ENCODE peak calls at places on chromosomes 7 and 10, in five cellular contexts. L, V, C, J and A are unnamed samples.
A peak's percentile ranks its signal among the peaks of the same experiment; 100 is the strongest.

GRCh38 chr10:86757110-86757790 is 831 bp downstream of the BMPR1A start:
- DNase-seq in L (no peak), J (no peak), V (no peak), C (peak; percentile 62), A (no peak)

GRCh38 chr10:124129471-124129870 is 36.1 kb upstream of the CHST15 start:
- DNase-seq in L (no peak), J (no peak), V (no peak), C (no peak), A (no peak)

GRCh38 chr7:1641173-1641572 is 28.9 kb upstream of the ELFN1 start:
- DNase-seq in C (no peak), L (no peak), J (no peak), V (no peak), A (no peak)

GRCh38 chr10:88227342-88228018 is 355.6 kb downstream of the RNLS start:
- DNase-seq in V (no peak), J (no peak), L (no peak), C (no peak), A (no peak)

GRCh38 chr7:20331231-20331880 is 656 bp downstream of the ITGB8 start:
- DNase-seq in L (peak; percentile 22), J (no peak), V (no peak), C (no peak), A (peak; percentile 34)

GRCh38 chr7:45176091-45176490 is 18.5 kb downstream of the RAMP3 start:
- DNase-seq in C (no peak), L (no peak), V (no peak), J (no peak), A (no peak)

GRCh38 chr7:28145931-28146330 is 34.7 kb downstream of the JAZF1 start:
- DNase-seq in V (no peak), C (no peak), L (no peak), J (no peak), A (no peak)

GRCh38 chr10:124569623-124570470 is 108.2 kb downstream of the LHPP start:
- DNase-seq in C (no peak), J (no peak), V (no peak), L (no peak), A (no peak)

GRCh38 chr10:132939957-132940790 is 2.2 kb downstream of the CFAP46 start:
- DNase-seq in C (no peak), L (peak; percentile 72), V (no peak), J (peak; percentile 84), A (peak; percentile 53)

GRCh38 chr10:7406712-7407333 is 4.0 kb downstream of the SFMBT2 start:
- DNase-seq in J (no peak), V (no peak), C (no peak), L (no peak), A (no peak)

GRCh38 chr10:116132716-116133420 is 140.1 kb downstream of the GFRA1 start:
- DNase-seq in C (no peak), J (no peak), L (no peak), V (no peak), A (no peak)

GRCh38 chr7:132131196-132131595 is 445.1 kb downstream of the PLXNA4 start:
- DNase-seq in C (no peak), J (no peak), L (no peak), V (no peak), A (no peak)

GRCh38 chr7:129530881-129531391 is 28.6 kb downstream of the SMKR1 start:
- DNase-seq in C (peak; percentile 58), J (no peak), L (no peak), V (no peak), A (no peak)

GRCh38 chr10:16717617-16718395 is 99.4 kb downstream of the RSU1 start:
- DNase-seq in J (no peak), C (no peak), V (no peak), L (no peak), A (no peak)

GRCh38 chr7:28893888-28894287 is 64.2 kb downstream of the TRIL start:
- DNase-seq in V (no peak), L (no peak), J (no peak), C (no peak), A (no peak)

GRCh38 chr10:113183543-113183942 is 233.5 kb downstream of the TCF7L2 start:
- DNase-seq in L (no peak), J (no peak), V (no peak), C (no peak), A (no peak)

GRCh38 chr7:92880212-92881090 is 44.1 kb upstream of the CDK6 start:
- DNase-seq in V (no peak), L (no peak), J (peak; percentile 70), C (peak; percentile 62), A (no peak)

GRCh38 chr10:36559412-36559811 is 566.0 kb upstream of the ANKRD30A start:
- DNase-seq in J (no peak), L (no peak), C (no peak), V (no peak), A (no peak)

GRCh38 chr10:66819691-66820090 is 106.1 kb upstream of the LRRTM3 start:
- DNase-seq in V (no peak), J (no peak), C (no peak), L (no peak), A (no peak)

GRCh38 chr10:83469719-83470336 is 669.5 kb upstream of the GHITM start:
- DNase-seq in C (no peak), L (no peak), V (no peak), J (no peak), A (no peak)

GRCh38 chr10:127872871-127873600 is 19.7 kb downstream of the CLRN3 start:
- DNase-seq in C (peak; percentile 49), J (peak; percentile 38), V (no peak), L (no peak), A (no peak)

GRCh38 chr7:84100866-84101265 is 93.7 kb downstream of the SEMA3A start:
- DNase-seq in J (no peak), L (no peak), C (no peak), V (no peak), A (no peak)

GRCh38 chr7:40793132-40793531 is 658.3 kb downstream of the SUGCT start:
- DNase-seq in L (no peak), V (no peak), C (no peak), J (no peak), A (no peak)

GRCh38 chr7:116802784-116803183 is 59.6 kb upstream of the CAPZA2 start:
- DNase-seq in J (no peak), V (no peak), L (peak; percentile 15), C (peak; percentile 56), A (no peak)

GRCh38 chr7:91228927-91229326 is 35.3 kb upstream of the FZD1 start:
- DNase-seq in C (no peak), J (no peak), V (no peak), L (no peak), A (no peak)

GRCh38 chr7:32609463-32609862 is 114.2 kb downstream of the AVL9 start:
- DNase-seq in V (no peak), J (no peak), L (no peak), C (no peak), A (no peak)

GRCh38 chr7:18414885-18415284 is 80.7 kb upstream of the HDAC9 start:
- DNase-seq in L (no peak), C (no peak), J (no peak), V (no peak), A (no peak)

GRCh38 chr7:142776206-142776844 is 5.6 kb downstream of the PRSS2 start:
- DNase-seq in C (no peak), J (no peak), L (no peak), V (no peak), A (no peak)

GRCh38 chr10:102643346-102644065 is 773 bp upstream of the TRIM8 start:
- DNase-seq in J (peak; percentile 72), V (no peak), C (peak; percentile 70), L (no peak), A (no peak)

GRCh38 chr7:1611708-1612241 is 41.9 kb upstream of the PSMG3 start:
- DNase-seq in J (no peak), L (no peak), V (no peak), C (no peak), A (no peak)

GRCh38 chr10:8325417-8325980 is 271.0 kb downstream of the GATA3 start:
- DNase-seq in L (no peak), C (no peak), V (no peak), J (no peak), A (no peak)

GRCh38 chr10:77041636-77042258 is 595.9 kb downstream of the KCNMA1 start:
- DNase-seq in C (no peak), V (no peak), J (peak; percentile 35), L (no peak), A (no peak)

GRCh38 chr10:66162560-66163143 is 763.2 kb upstream of the LRRTM3 start:
- DNase-seq in C (no peak), L (no peak), J (no peak), V (no peak), A (no peak)

GRCh38 chr10:127550861-127551260 is 1.8 kb downstream of the NPS start:
- DNase-seq in L (no peak), J (no peak), C (no peak), V (no peak), A (no peak)

GRCh38 chr7:133295484-133295883 is 42.6 kb downstream of the EXOC4 start:
- DNase-seq in L (no peak), V (no peak), C (no peak), J (no peak), A (no peak)

GRCh38 chr10:77037735-77038411 is 599.7 kb downstream of the KCNMA1 start:
- DNase-seq in L (no peak), J (peak; percentile 51), V (no peak), C (no peak), A (no peak)

GRCh38 chr7:47648301-47648900 is 66.5 kb upstream of the TNS3 start:
- DNase-seq in J (no peak), L (no peak), C (no peak), V (no peak), A (no peak)

GRCh38 chr7:27166475-27167169 is 1.3 kb upstream of the HOXA9 start:
- DNase-seq in C (no peak), J (no peak), V (no peak), L (no peak), A (no peak)

GRCh38 chr7:12584940-12585339 is 14.4 kb downstream of the SCIN start:
- DNase-seq in C (no peak), L (no peak), J (no peak), V (peak; percentile 46), A (no peak)

DNA sequence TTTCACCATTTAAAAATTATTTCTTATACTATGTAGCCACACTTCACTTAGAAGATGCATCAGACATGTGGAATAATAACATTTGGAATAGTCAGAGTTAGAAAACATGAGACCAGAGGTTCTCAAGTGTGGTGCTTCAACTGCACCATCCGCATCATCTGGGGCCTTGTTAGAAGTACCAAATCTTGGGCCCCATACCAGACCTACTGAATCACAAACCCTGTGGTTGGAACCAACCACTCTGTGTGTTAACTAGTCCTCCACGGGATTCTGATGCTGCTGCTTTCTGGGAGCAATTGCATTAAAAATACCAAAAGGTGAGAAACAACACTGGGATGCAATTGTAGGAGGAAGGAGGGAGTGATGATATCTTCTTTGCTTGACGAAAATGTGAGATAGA is 125.2 kb downstream of the GNAT3 start:
- DNase-seq in J (no peak), V (no peak), L (no peak), C (no peak), A (no peak)
- TF ChIP-seq TAF1 in J (no peak), V (no peak), L (no peak), C (no peak), A (no peak)

GRCh38 chr10:42976353-42977031 is 100.4 kb upstream of the RET start:
- DNase-seq in V (no peak), J (no peak), L (no peak), C (no peak), A (no peak)
- TF ChIP-seq POLR2A in V (no peak), J (no peak), L (no peak), C (no peak), A (no peak)

GRCh38 chr10:21396889-21397288 is 128.6 kb downstream of the SKIDA1 start:
- DNase-seq in L (no peak), J (no peak), C (no peak), V (no peak), A (no peak)
- TF ChIP-seq POLR2AphosphoS5 in L (no peak), J (no peak), C (no peak), V (no peak), A (no peak)

GRCh38 chr7:30780909-30781308 is 9.7 kb downstream of the MINDY4 start:
- DNase-seq in V (no peak), L (no peak), J (no peak), C (no peak), A (no peak)
- TF ChIP-seq TAF1 in V (no peak), L (no peak), J (no peak), C (no peak), A (no peak)